ENCODE peak calls at places on chromosome 4, in nine cellular contexts. E is stimulated activated CD4-positive, alpha-beta T cell treated with anti-CD3 and anti-CD28 coated beads, Interleukin-15, amount 100 ng/mL, for 24 hours; G is ELF-1; J is AG08395; C is RWPE2; Z is EL; M is NCI-H524; V is MV-4-11; P is fibroblast of lung. I is an unnamed sample.

GRCh38 chr4:10405672-10406071 is 51.6 kb downstream of the ZNF518B start:
- DNase-seq in J (no peak), P (no peak), E (no peak), G (no peak), C (no peak), V (no peak), Z (no peak), M (no peak), I (no peak)

GRCh38 chr4:23878235-23878861 is 11.5 kb downstream of the PPARGC1A start:
- DNase-seq in Z (no peak), E (no peak), V (no peak), C (no peak), G (peak), P (no peak), M (no peak), J (no peak), I (no peak)

GRCh38 chr4:243407-243806 is 61.9 kb downstream of the ZNF732 start:
- DNase-seq in V (no peak), C (no peak), M (no peak), J (no peak), G (no peak), Z (no peak), E (no peak), P (no peak), I (no peak)

GRCh38 chr4:52076731-52077130 is 25.6 kb downstream of the SPATA18 start:
- DNase-seq in J (no peak), V (no peak), M (no peak), P (no peak), C (no peak), Z (no peak), G (peak), E (no peak), I (peak)

GRCh38 chr4:24070117-24070516 is 180.3 kb upstream of the PPARGC1A start:
- DNase-seq in V (no peak), C (no peak), G (no peak), Z (peak), J (peak), E (no peak), P (peak), M (no peak), I (no peak)

GRCh38 chr4:155509619-155510018 is 132.9 kb upstream of the MAP9 start:
- DNase-seq in J (peak), P (peak), V (peak), M (no peak), G (no peak), E (no peak), C (no peak), Z (no peak), I (no peak)

GRCh38 chr4:76055005-76055404 is 19.1 kb upstream of the CXCL11 start:
- DNase-seq in P (no peak), J (no peak), G (no peak), V (no peak), E (peak), C (no peak), M (no peak), Z (no peak), I (no peak)

GRCh38 chr4:20195071-20195885 is 56.4 kb upstream of the SLIT2 start:
- DNase-seq in P (peak), Z (peak), M (no peak), G (no peak), E (no peak), J (peak), C (no peak), V (no peak), I (no peak)

GRCh38 chr4:142044271-142044670 is 407.9 kb downstream of the IL15 start:
- DNase-seq in Z (peak), P (peak), J (no peak), E (no peak), M (no peak), V (no peak), G (no peak), C (no peak), I (no peak)

GRCh38 chr4:86452323-86452995 is 92.6 kb upstream of the MAPK10 start:
- DNase-seq in P (peak), C (no peak), M (no peak), V (no peak), Z (no peak), E (no peak), G (no peak), J (no peak), I (no peak)

GRCh38 chr4:82833696-82834313 is 35.2 kb upstream of the SCD5 start:
- DNase-seq in M (no peak), P (peak), V (no peak), G (no peak), Z (peak), C (no peak), E (no peak), J (peak), I (no peak)

GRCh38 chr4:128751354-128751753 is 58.1 kb upstream of the JADE1 start:
- DNase-seq in E (no peak), Z (no peak), M (no peak), J (no peak), G (no peak), C (no peak), V (no peak), P (no peak), I (no peak)

GRCh38 chr4:24423670-24424069 is 160.7 kb downstream of the DHX15 start:
- DNase-seq in M (no peak), C (no peak), J (no peak), P (no peak), G (no peak), Z (no peak), V (no peak), E (no peak), I (no peak)

GRCh38 chr4:101346562-101347266 is 612 bp downstream of the PPP3CA start:
- DNase-seq in Z (peak), V (peak), G (peak), M (no peak), J (peak), P (peak), C (peak), E (peak), I (peak)

GRCh38 chr4:149754526-149754925 is 61.1 kb downstream of the IQCM start:
- DNase-seq in E (no peak), J (peak), V (no peak), C (no peak), G (no peak), M (no peak), Z (peak), P (peak), I (no peak)

I was measured in H7.